ENCODE peak calls at places on chromosomes 4 and X, in nine cellular contexts. L, N, R, O, F, A, T, Y and X are unnamed samples.
A peak's percentile ranks its signal among the peaks of the same experiment; 100 is the strongest.

GRCh38 chrX:56802921-56803848 is 74.1 kb downstream of the NBDY start:
- DNase-seq in L (no peak), N (no peak), R (no peak), O (peak; percentile 62), F (peak; percentile 21), A (peak; percentile 65), T (no peak), Y (peak; percentile 75), X (peak; percentile 43)

GRCh38 chrX:23493941-23494374 is 159.3 kb downstream of the PTCHD1 start:
- DNase-seq in L (no peak), N (no peak), R (no peak), O (no peak), F (no peak), A (peak; percentile 58), T (no peak), Y (peak; percentile 69), X (peak; percentile 88)

GRCh38 chr4:169619518-169619957 is 840 bp upstream of the CLCN3 start:
- DNase-seq in L (no peak), N (no peak), R (no peak), O (no peak), F (peak; percentile 28), A (peak; percentile 79), T (no peak), Y (peak; percentile 67), X (peak; percentile 29)

GRCh38 chr4:139901516-139902327 is 236.1 kb downstream of the MGST2 start:
- DNase-seq in L (no peak), N (no peak), R (no peak), O (no peak), F (no peak), A (peak; percentile 57), T (no peak), Y (no peak), X (peak; percentile 51)

GRCh38 chr4:184021389-184021788 is 116.3 kb downstream of the STOX2 start:
- DNase-seq in L (no peak), N (no peak), R (no peak), O (no peak), F (no peak), A (no peak), T (no peak), Y (no peak), X (no peak)

GRCh38 chrX:3006500-3006899 is at the start of gene ARSH:
- DNase-seq in L (no peak), N (no peak), R (no peak), O (no peak), F (no peak), A (no peak), T (no peak), Y (no peak), X (no peak)

GRCh38 chr4:10203851-10204250 is 87.3 kb upstream of the WDR1 start:
- DNase-seq in L (no peak), N (no peak), R (no peak), O (no peak), F (no peak), A (no peak), T (no peak), Y (no peak), X (no peak)

GRCh38 chr4:2281575-2282343 is 19.9 kb upstream of the MXD4 start:
- DNase-seq in L (no peak), N (peak; percentile 79), R (no peak), O (peak; percentile 71), F (peak; percentile 87), A (no peak), T (no peak), Y (peak; percentile 51), X (peak; percentile 7)

GRCh38 chr4:15771419-15772058 is 6.6 kb upstream of the CD38 start:
- DNase-seq in L (no peak), N (no peak), R (no peak), O (no peak), F (no peak), A (no peak), T (no peak), Y (no peak), X (no peak)

GRCh38 chr4:42750091-42750490 is 93.2 kb upstream of the ATP8A1 start:
- DNase-seq in L (no peak), N (no peak), R (no peak), O (peak; percentile 2), F (no peak), A (no peak), T (no peak), Y (no peak), X (no peak)

GRCh38 chr4:20288047-20288650 is 36.4 kb downstream of the SLIT2 start:
- DNase-seq in L (no peak), N (no peak), R (no peak), O (no peak), F (no peak), A (no peak), T (no peak), Y (no peak), X (no peak)

GRCh38 chr4:54095110-54095800 is 4.7 kb upstream of the GSX2 start:
- DNase-seq in L (no peak), N (no peak), R (no peak), O (no peak), F (no peak), A (no peak), T (no peak), Y (no peak), X (no peak)

GRCh38 chr4:98512918-98513317 is 145.5 kb downstream of the TSPAN5 start:
- DNase-seq in L (no peak), N (no peak), R (no peak), O (no peak), F (no peak), A (no peak), T (no peak), Y (no peak), X (no peak)

GRCh38 chr4:82431026-82431745 is 796 bp downstream of the ENOPH1 start:
- DNase-seq in L (peak; percentile 77), N (no peak), R (peak; percentile 64), O (no peak), F (peak; percentile 8), A (peak; percentile 46), T (no peak), Y (peak; percentile 54), X (no peak)

GRCh38 chr4:1855334-1856070 is 454 bp downstream of the LETM1 start:
- DNase-seq in L (peak; percentile 73), N (no peak), R (no peak), O (no peak), F (no peak), A (no peak), T (no peak), Y (no peak), X (no peak)

GRCh38 chr4:142238589-142238988 is 602.2 kb downstream of the IL15 start:
- DNase-seq in L (no peak), N (no peak), R (no peak), O (no peak), F (no peak), A (peak; percentile 51), T (no peak), Y (no peak), X (no peak)

GRCh38 chr4:183320211-183321068 is at the start of gene CLDN22:
- DNase-seq in L (no peak), N (no peak), R (no peak), O (no peak), F (no peak), A (peak; percentile 62), T (no peak), Y (no peak), X (no peak)

GRCh38 chr4:56658410-56659003 is 22.6 kb downstream of the HOPX start:
- DNase-seq in L (no peak), N (no peak), R (no peak), O (no peak), F (no peak), A (peak; percentile 44), T (peak; percentile 34), Y (no peak), X (no peak)

GRCh38 chrX:137858106-137858505 is 292.2 kb downstream of the ZIC3 start:
- DNase-seq in L (no peak), N (no peak), R (no peak), O (no peak), F (no peak), A (no peak), T (no peak), Y (no peak), X (no peak)

GRCh38 chr4:54930226-54930625 is 195.2 kb downstream of the KDR start:
- DNase-seq in L (no peak), N (no peak), R (peak; percentile 28), O (no peak), F (no peak), A (peak; percentile 36), T (peak; percentile 77), Y (no peak), X (peak; percentile 20)

GRCh38 chrX:1528186-1528883 is 8.7 kb downstream of the P2RY8 start:
- DNase-seq in L (peak; percentile 17), N (no peak), R (no peak), O (no peak), F (no peak), A (no peak), T (no peak), Y (no peak), X (no peak)